ENCODE peak calls at places on chromosomes 1 and 21, in five cellular contexts. R is activated T-helper 9 cell treated with anti-CD3 and anti-CD28 coated beads, Interleukin-2, amount 50 U/mL, for 16 hours; E is psoas muscle; F is DMS153; T is central memory CD4-positive, alpha-beta T cell. H is an unnamed sample.

GRCh38 chr1:69510026-69510425 is 57.7 kb upstream of the LRRC7 start:
- DNase-seq in F (no peak), R (no peak), T (no peak), E (no peak), H (no peak)

GRCh38 chr21:45745256-45745655 is 101.7 kb downstream of the PCBP3 start:
- DNase-seq in R (no peak), T (no peak), F (no peak), E (no peak), H (no peak)

GRCh38 chr1:85628791-85629531 is 48.4 kb downstream of the CCN1 start:
- DNase-seq in T (no peak), F (peak), E (peak), R (no peak), H (no peak)

GRCh38 chr1:15158506-15159165 is 5.1 kb downstream of the TMEM51 start:
- DNase-seq in F (no peak), T (no peak), E (no peak), R (no peak), H (no peak)

GRCh38 chr1:199010492-199010891 is 371.7 kb downstream of the PTPRC start:
- DNase-seq in E (no peak), R (no peak), F (no peak), T (no peak), H (no peak)

GRCh38 chr1:205227584-205228006 is at the start of gene TMCC2:
- DNase-seq in E (peak), R (peak), F (peak), T (peak), H (peak)

GRCh38 chr21:34775793-34776192 is 107.0 kb downstream of the CLIC6 start:
- DNase-seq in F (no peak), T (no peak), R (no peak), E (no peak), H (no peak)

GRCh38 chr1:178867670-178868069 is 3.2 kb downstream of the ANGPTL1 start:
- DNase-seq in R (no peak), T (no peak), E (no peak), F (no peak), H (no peak)

GRCh38 chr1:32470991-32471694 is 6.3 kb downstream of the ZBTB8B start:
- DNase-seq in R (no peak), T (no peak), E (no peak), F (no peak), H (no peak)

GRCh38 chr1:115463347-115463746 is 125.3 kb upstream of the NGF start:
- DNase-seq in F (peak), R (no peak), E (no peak), T (no peak), H (no peak)

GRCh38 chr1:53341961-53342707 is 14.3 kb upstream of the LRP8 start:
- DNase-seq in R (no peak), T (no peak), F (no peak), E (no peak), H (peak)

GRCh38 chr1:104648269-104648691 is 898.6 kb downstream of the AMY1C start:
- DNase-seq in E (no peak), F (peak), T (no peak), R (no peak), H (no peak)

GRCh38 chr1:154751690-154752089 is 118.4 kb downstream of the KCNN3 start:
- DNase-seq in E (no peak), T (no peak), R (no peak), F (peak), H (no peak)

GRCh38 chr1:42035205-42035829 is 116.6 kb upstream of the HIVEP3 start:
- DNase-seq in T (peak), R (no peak), E (peak), F (peak), H (peak)

GRCh38 chr21:46295996-46296752 is 10.0 kb downstream of the YBEY start:
- DNase-seq in F (peak), E (peak), T (no peak), R (peak), H (peak)

GRCh38 chr21:37341254-37341960 is 25.2 kb upstream of the DYRK1A start:
- DNase-seq in E (no peak), R (no peak), T (no peak), F (no peak), H (no peak)

GRCh38 chr1:245475116-245475515 is 320.3 kb downstream of the KIF26B start:
- DNase-seq in F (no peak), T (no peak), R (no peak), E (no peak), H (no peak)

GRCh38 chr1:179824265-179824664 is 53.3 kb downstream of the TOR1AIP2 start:
- DNase-seq in F (peak), E (no peak), R (no peak), T (no peak), H (no peak)

GRCh38 chr1:55317263-55317662 is 102.1 kb upstream of the USP24 start:
- DNase-seq in R (no peak), T (no peak), F (no peak), E (no peak), H (no peak)

GRCh38 chr1:226690460-226690982 is 48.6 kb downstream of the ITPKB start:
- DNase-seq in E (no peak), R (no peak), T (peak), F (peak), H (no peak)

GRCh38 chr1:67489643-67490042 is 59.4 kb upstream of the SERBP1 start:
- DNase-seq in R (no peak), T (no peak), F (no peak), E (no peak), H (no peak)

GRCh38 chr1:43934279-43934985 is 831 bp downstream of the ARTN start:
- DNase-seq in R (peak), E (peak), F (peak), T (no peak), H (no peak)

GRCh38 chr21:35050348-35051286 is 1.5 kb upstream of the RUNX1 start:
- DNase-seq in T (no peak), R (no peak), F (no peak), E (no peak), H (no peak)

GRCh38 chr1:168105846-168106245 is 30.9 kb downstream of the GPR161 start:
- DNase-seq in F (no peak), E (no peak), T (no peak), R (no peak), H (no peak)